ENCODE peak calls at places on chromosome 4, in six cellular contexts. G is nephron progenitor cell, H is stromal cell of bone marrow, B is frontal cortex, X is PC-3, T is HFFc6. V is an unnamed sample.

GRCh38 chr4:145530662-145531061 is 49.0 kb downstream of the SMAD1 start:
- DNase-seq in G (no peak), H (no peak), B (no peak), X (peak), T (no peak), V (no peak)

GRCh38 chr4:3263053-3263958 is 14.3 kb downstream of the MSANTD1 start:
- DNase-seq in G (no peak), H (no peak), B (no peak), X (no peak), T (no peak), V (no peak)

GRCh38 chr4:143514432-143514831 is 930 bp downstream of the SMARCA5 start:
- DNase-seq in G (peak), H (peak), B (peak), X (peak), T (peak), V (peak)

GRCh38 chr4:72604324-72604723 is 35.3 kb upstream of the ADAMTS3 start:
- DNase-seq in G (no peak), H (peak), B (no peak), X (peak), T (no peak), V (no peak)

GRCh38 chr4:26150948-26151347 is 169.9 kb upstream of the RBPJ start:
- DNase-seq in G (no peak), H (peak), B (no peak), X (peak), T (peak), V (no peak)

GRCh38 chr4:7029212-7029611 is 14.0 kb upstream of the TADA2B start:
- DNase-seq in G (no peak), H (no peak), B (no peak), X (no peak), T (no peak), V (no peak)

GRCh38 chr4:52612341-52612740 is 46.8 kb downstream of the USP46 start:
- DNase-seq in G (no peak), H (no peak), B (no peak), X (no peak), T (no peak), V (no peak)

GRCh38 chr4:1200425-1201035 is 28.1 kb upstream of the SPON2 start:
- DNase-seq in G (no peak), H (no peak), B (no peak), X (no peak), T (peak), V (no peak)

GRCh38 chr4:93605163-93605562 is 223.4 kb upstream of the ATOH1 start:
- DNase-seq in G (no peak), H (no peak), B (no peak), X (peak), T (no peak), V (no peak)

GRCh38 chr4:23728393-23728792 is 161.5 kb downstream of the PPARGC1A start:
- DNase-seq in G (no peak), H (peak), B (peak), X (peak), T (peak), V (no peak)

GRCh38 chr4:26105815-26106699 is 192.0 kb downstream of the SMIM20 start:
- DNase-seq in G (no peak), H (peak), B (no peak), X (peak), T (peak), V (no peak)

GRCh38 chr4:128863314-128864075 is 54.0 kb downstream of the JADE1 start:
- DNase-seq in G (peak), H (peak), B (peak), X (peak), T (peak), V (peak)

GRCh38 chr4:83208776-83209365 is 75.7 kb downstream of the COQ2 start:
- DNase-seq in G (no peak), H (peak), B (no peak), X (no peak), T (peak), V (no peak)

GRCh38 chr4:48879561-48880442 is 26.8 kb downstream of the OCIAD2 start:
- DNase-seq in G (no peak), H (no peak), B (no peak), X (no peak), T (no peak), V (no peak)

GRCh38 chr4:121980643-121981042 is 28.8 kb upstream of the TRPC3 start:
- DNase-seq in G (no peak), H (no peak), B (no peak), X (no peak), T (no peak), V (no peak)

GRCh38 chr4:114108869-114109268 is 129.4 kb upstream of the ARSJ start:
- DNase-seq in G (no peak), H (no peak), B (no peak), X (peak), T (peak), V (no peak)

GRCh38 chr4:108172780-108173598 is 4.3 kb upstream of the LEF1 start:
- DNase-seq in G (peak), H (no peak), B (peak), X (peak), T (no peak), V (peak)

GRCh38 chr4:127196656-127197352 is 436.0 kb upstream of the INTU start:
- DNase-seq in G (no peak), H (no peak), B (no peak), X (no peak), T (no peak), V (no peak)